ENCODE peak calls at places on chromosomes 4 and X, in four cellular contexts. T is mammary epithelial cell, B is spleen, P is fibroblast of lung. Y is an unnamed sample.

GRCh38 chrX:149044471-149044870 is 460.6 kb downstream of the IDS start:
- DNase-seq in P (no peak), B (no peak), T (peak; percentile 51), Y (no peak)

GRCh38 chrX:2647627-2648026 is 43.5 kb upstream of the CD99 start:
- DNase-seq in B (no peak), P (no peak), T (no peak), Y (no peak)

GRCh38 chr4:95510145-95510544 is 38.6 kb downstream of the UNC5C start:
- DNase-seq in T (peak; percentile 22), B (no peak), P (peak; percentile 35), Y (no peak)

GRCh38 chrX:71917621-71918341 is 7.1 kb downstream of the NHSL2 start:
- DNase-seq in B (no peak), T (no peak), P (peak; percentile 74), Y (no peak)

GRCh38 chr4:16794816-16795445 is 103.5 kb downstream of the LDB2 start:
- DNase-seq in T (no peak), B (no peak), P (peak; percentile 42), Y (no peak)

GRCh38 chrX:68415289-68415688 is 18.0 kb downstream of the OPHN1 start:
- DNase-seq in P (peak; percentile 83), T (peak; percentile 6), B (no peak), Y (no peak)

GRCh38 chr4:76998251-76998901 is 48.8 kb downstream of the SEPTIN11 start:
- DNase-seq in B (no peak), P (peak; percentile 75), T (no peak), Y (no peak)

GRCh38 chrX:153780678-153781427 is at the start of gene SRPK3:
- DNase-seq in P (peak; percentile 27), B (no peak), T (no peak), Y (no peak)

GRCh38 chr4:186483656-186484055 is 71.7 kb downstream of the MTNR1A start:
- DNase-seq in P (no peak), B (no peak), T (no peak), Y (no peak)

GRCh38 chr4:81836716-81837115 is 365.0 kb upstream of the RASGEF1B start:
- DNase-seq in P (no peak), B (no peak), T (no peak), Y (no peak)

GRCh38 chr4:92387459-92388069 is 83.8 kb downstream of the GRID2 start:
- DNase-seq in T (peak; percentile 25), P (peak; percentile 46), B (no peak), Y (no peak)

GRCh38 chr4:57640391-57641100 is 530.4 kb upstream of the IGFBP7 start:
- DNase-seq in B (no peak), P (no peak), T (no peak), Y (no peak)

GRCh38 chr4:142356797-142357196 is 489.3 kb downstream of the INPP4B start:
- DNase-seq in P (no peak), T (no peak), B (no peak), Y (no peak)

GRCh38 chrX:13377537-13377936 is 57.7 kb upstream of the ATXN3L start:
- DNase-seq in B (no peak), T (peak; percentile 56), P (peak; percentile 95), Y (no peak)

GRCh38 chr4:180261346-180261745 is 1981.9 kb upstream of the TENM3 start:
- DNase-seq in T (no peak), B (no peak), P (no peak), Y (no peak)

GRCh38 chr4:150078996-150079581 is 844 bp downstream of the DCLK2 start:
- DNase-seq in P (peak; percentile 52), B (peak; percentile 79), T (peak; percentile 5), Y (peak; percentile 34)

GRCh38 chrX:20519077-20519617 is 252.4 kb upstream of the RPS6KA3 start:
- DNase-seq in B (no peak), P (no peak), T (peak; percentile 38), Y (no peak)

GRCh38 chrX:9184231-9184630 is 150.3 kb upstream of the FAM9B start:
- DNase-seq in T (no peak), B (no peak), P (peak; percentile 22), Y (no peak)

GRCh38 chr4:88965053-88965452 is 91.9 kb downstream of the FAM13A start:
- DNase-seq in P (peak; percentile 28), T (no peak), B (no peak), Y (no peak)

GRCh38 chr4:184728858-184729257 is 5.0 kb downstream of the CENPU start:
- DNase-seq in B (no peak), T (peak; percentile 92), P (peak; percentile 68), Y (no peak)

GRCh38 chrX:1354036-1355019 is 17.7 kb downstream of the IL3RA start:
- DNase-seq in T (no peak), B (peak; percentile 30), P (no peak), Y (no peak)

GRCh38 chr4:26732356-26732755 is 128.3 kb upstream of the STIM2 start:
- DNase-seq in T (no peak), B (no peak), P (no peak), Y (no peak)

GRCh38 chr4:141465151-141465550 is 171.2 kb upstream of the IL15 start:
- DNase-seq in P (no peak), T (no peak), B (no peak), Y (no peak)

GRCh38 chrX:39508300-39508692 is 589.5 kb downstream of the BCOR start:
- DNase-seq in B (no peak), P (no peak), T (no peak), Y (no peak)

GRCh38 chrX:9770319-9770718 is 4.7 kb upstream of the GPR143 start:
- DNase-seq in T (peak; percentile 15), B (no peak), P (no peak), Y (no peak)

GRCh38 chr4:170026253-170026991 is at the start of gene MFAP3L:
- DNase-seq in B (peak; percentile 97), P (peak; percentile 92), T (peak; percentile 89), Y (peak; percentile 79)

GRCh38 chr4:142567620-142568451 is 278.3 kb downstream of the INPP4B start:
- DNase-seq in P (peak; percentile 67), T (peak; percentile 51), B (no peak), Y (no peak)

GRCh38 chr4:95289028-95289634 is 259.6 kb downstream of the UNC5C start:
- DNase-seq in P (peak; percentile 72), B (no peak), T (peak; percentile 72), Y (no peak)

GRCh38 chr4:152500798-152501434 is 35.0 kb downstream of the FBXW7 start:
- DNase-seq in T (peak; percentile 68), B (no peak), P (peak; percentile 85), Y (no peak)

GRCh38 chr4:113823291-113823659 is 61.7 kb upstream of the CAMK2D start:
- DNase-seq in T (no peak), B (no peak), P (peak; percentile 76), Y (no peak)

GRCh38 chr4:75985116-75985515 is 5.6 kb downstream of the SDAD1 start:
- DNase-seq in P (peak; percentile 91), T (peak; percentile 93), B (no peak), Y (no peak)

GRCh38 chr4:152454398-152455011 is 81.4 kb downstream of the FBXW7 start:
- DNase-seq in T (peak; percentile 24), B (no peak), P (peak; percentile 19), Y (no peak)

GRCh38 chr4:188783160-188783559 is 643.9 kb downstream of the TRIML1 start:
- DNase-seq in P (no peak), T (no peak), B (no peak), Y (no peak)

GRCh38 chr4:188783606-188784157 is 644.4 kb downstream of the TRIML1 start:
- DNase-seq in B (no peak), T (no peak), P (no peak), Y (no peak)

GRCh38 chr4:188780028-188780427 is 640.8 kb downstream of the TRIML1 start:
- DNase-seq in T (no peak), P (no peak), B (no peak), Y (no peak)

GRCh38 chr4:188780686-188781085 is 641.4 kb downstream of the TRIML1 start:
- DNase-seq in B (no peak), T (no peak), P (no peak), Y (no peak)

DNA sequence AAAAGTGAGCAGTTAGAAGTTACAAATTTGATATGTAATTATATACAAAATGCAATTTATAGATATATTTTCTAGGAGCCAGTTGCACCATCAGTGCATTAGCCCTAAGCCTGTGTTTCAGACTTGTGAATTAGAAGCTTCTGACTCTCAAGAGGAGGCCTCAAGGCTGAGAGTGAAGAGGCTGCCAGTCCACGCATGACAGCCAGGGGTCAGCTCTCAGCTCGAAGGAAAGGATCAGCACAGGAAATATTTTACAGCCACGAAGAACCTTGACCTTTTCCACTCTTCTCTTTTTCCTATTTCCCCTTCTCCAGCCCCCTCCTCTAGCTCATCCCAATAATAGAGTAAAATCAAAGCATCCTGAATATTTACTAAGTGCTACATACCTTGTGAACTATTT is 642.4 kb downstream of the TRIML1 start:
- DNase-seq in P (no peak), B (no peak), T (no peak), Y (no peak)
- TF ChIP-seq CTCF in P (peak; percentile 59), B (no peak), T (no peak), Y (peak; percentile 32)

GRCh38 chrX:150696836-150697235 is 3.6 kb downstream of the MTMR1 start:
- DNase-seq in T (no peak), B (peak; percentile 81), P (no peak), Y (no peak)

GRCh38 chrX:150693782-150694574 is 782 bp downstream of the MTMR1 start:
- DNase-seq in P (peak; percentile 72), T (peak; percentile 95), B (peak; percentile 96), Y (peak; percentile 73)

GRCh38 chrX:150697641-150698040 is 4.4 kb downstream of the MTMR1 start:
- DNase-seq in P (no peak), T (no peak), B (no peak), Y (no peak)

GRCh38 chrX:150694738-150695410 is 1.7 kb downstream of the MTMR1 start:
- DNase-seq in T (no peak), B (no peak), P (no peak), Y (no peak)

GRCh38 chrX:150696264-150696789 is 3.1 kb downstream of the MTMR1 start:
- DNase-seq in T (no peak), P (no peak), B (no peak), Y (no peak)
- H3K27ac ChIP-seq in T (no peak overlapping the region), P (no peak overlapping the region), B (peak overlapping the region; percentile 89), Y (peak overlapping the region; percentile 97)

DNA sequence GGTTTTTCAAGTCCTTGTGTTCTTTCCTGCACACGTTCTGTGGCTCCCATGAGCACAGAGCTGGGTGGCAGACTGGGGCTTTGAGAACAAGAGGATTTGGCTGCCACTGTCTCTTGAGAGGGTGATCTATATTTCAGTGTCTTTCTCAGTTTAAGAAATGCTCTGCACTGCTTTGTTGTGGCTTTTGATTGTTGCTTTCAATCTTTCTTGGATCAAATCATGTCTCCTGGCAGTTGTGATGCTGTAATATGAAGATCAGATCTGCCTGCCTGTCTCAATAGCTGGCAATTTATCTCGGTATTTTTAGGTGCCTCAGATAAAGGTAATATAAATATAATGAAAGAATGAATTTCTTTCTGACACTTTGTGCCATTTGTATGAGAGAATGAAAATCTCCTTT is 273.3 kb upstream of the LCORL start:
- DNase-seq in B (no peak), T (no peak), P (no peak), Y (no peak)
- H3K4me1 ChIP-seq in B (no peaks in the 10 kb centered on the region), T (no peaks in the 10 kb centered on the region), P (no peaks in the 10 kb centered on the region), Y (no peaks in the 10 kb centered on the region)

DNA sequence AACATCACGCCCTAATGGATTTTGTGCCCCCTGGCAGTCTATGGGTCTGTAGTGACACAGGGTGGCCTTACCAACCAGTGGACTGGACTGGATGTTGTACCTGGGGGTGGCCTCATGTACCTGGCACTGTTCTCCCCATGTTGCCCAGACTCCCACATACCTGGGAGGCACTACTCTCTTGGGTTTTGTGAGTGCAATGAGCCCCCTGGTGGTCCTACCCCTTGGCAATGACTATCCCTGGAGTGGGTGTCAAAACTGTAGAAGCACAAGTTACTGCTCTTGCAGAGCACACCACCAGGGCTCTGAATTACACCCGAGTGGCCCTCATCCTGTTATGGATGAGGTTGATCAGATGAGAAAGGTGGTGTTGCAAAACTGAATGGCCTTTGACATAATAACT is 57.8 kb upstream of the CCDC149 start:
- DNase-seq in P (no peak), B (no peak), T (no peak), Y (no peak)
- TF ChIP-seq CTCF in P (no peak), B (no peak), T (no peak), Y (no peak)